ENCODE peak calls at places on chromosomes 11 and 22, in ten cellular contexts. K is iPS-NIHi11, F is IMR-90, V is left colon, Q is NCI-H1092 treated with DMSO at 0.1 percent for 48 hours, Z is C1 segment of cervical spinal cord, Y is A549, L is Caco-2, G is natural killer cell, W is breast epithelium. O is an unnamed sample.

GRCh38 chr22:22887621-22888503 is at the start of gene IGLL5:
- DNase-seq in K (no peak), F (no peak), V (no peak), Q (no peak), Z (no peak), Y (no peak), L (no peak), G (no peak), W (no peak), O (no peak)

GRCh38 chr11:7924526-7924925 is 6.5 kb downstream of the OR10A6 start:
- DNase-seq in K (no peak), F (peak; percentile 70), V (no peak), Q (no peak), Z (no peak), Y (no peak), L (no peak), G (no peak), W (no peak), O (no peak)

GRCh38 chr11:14969922-14970323 is 2.2 kb downstream of the CALCA start:
- DNase-seq in K (peak; percentile 65), F (peak; percentile 7), V (no peak), Q (peak; percentile 19), Z (no peak), Y (no peak), L (no peak), G (no peak), W (no peak), O (peak; percentile 46)

GRCh38 chr11:892106-892505 is 18.5 kb downstream of the CHID1 start:
- DNase-seq in K (peak; percentile 66), F (no peak), V (no peak), Q (peak; percentile 6), Z (no peak), Y (no peak), L (no peak), G (no peak), W (no peak), O (no peak)

GRCh38 chr22:47653921-47654320 is 891.5 kb downstream of the TBC1D22A start:
- DNase-seq in K (no peak), F (no peak), V (no peak), Q (no peak), Z (no peak), Y (no peak), L (no peak), G (no peak), W (no peak), O (no peak)

GRCh38 chr11:7905961-7906429 is 25.1 kb downstream of the OR10A6 start:
- DNase-seq in K (no peak), F (no peak), V (no peak), Q (no peak), Z (no peak), Y (no peak), L (peak; percentile 78), G (no peak), W (no peak), O (no peak)

GRCh38 chr11:70862093-70862492 is 390.3 kb downstream of the SHANK2 start:
- DNase-seq in K (no peak), F (no peak), V (no peak), Q (peak; percentile 13), Z (no peak), Y (no peak), L (no peak), G (no peak), W (no peak), O (no peak)

GRCh38 chr11:84022221-84022620 is 736.1 kb upstream of the CCDC90B start:
- DNase-seq in K (peak; percentile 47), F (no peak), V (no peak), Q (no peak), Z (peak; percentile 5), Y (no peak), L (no peak), G (no peak), W (no peak), O (no peak)

GRCh38 chr11:2911088-2912037 is 17.9 kb downstream of the PHLDA2 start:
- DNase-seq in K (no peak), F (no peak), V (peak; percentile 72), Q (no peak), Z (no peak), Y (no peak), L (peak; percentile 70), G (no peak), W (no peak), O (no peak)